ENCODE peak calls at places on chromosome 17, in seven cellular contexts. X is T-helper 2 cell, U is ureter, R is NCI-H2081, B is hepatic stellate cell, E is GM19239, K is Peyer's patch. M is an unnamed sample.

GRCh38 chr17:72419866-72420774 is 299.3 kb downstream of the SOX9 start:
- DNase-seq in K (peak), B (no peak), X (no peak), E (peak), R (no peak), U (no peak), M (peak)

GRCh38 chr17:27282054-27282501 is 11.8 kb upstream of the WSB1 start:
- DNase-seq in X (no peak), E (peak), U (no peak), K (no peak), B (no peak), R (no peak), M (no peak)

GRCh38 chr17:57269052-57269451 is 12.7 kb downstream of the MSI2 start:
- DNase-seq in X (no peak), E (no peak), B (no peak), U (no peak), K (no peak), R (no peak), M (no peak)

GRCh38 chr17:3695723-3696411 is at the start of gene P2RX5:
- DNase-seq in R (no peak), K (peak), X (peak), E (peak), U (no peak), B (no peak), M (peak)

GRCh38 chr17:39632153-39632941 is 4.6 kb upstream of the STARD3 start:
- DNase-seq in U (peak), R (no peak), X (no peak), K (peak), B (no peak), E (no peak), M (no peak)

GRCh38 chr17:330993-331701 is 21.5 kb downstream of the RPH3AL start:
- DNase-seq in X (no peak), E (no peak), B (no peak), K (no peak), R (no peak), U (no peak), M (no peak)

GRCh38 chr17:48113201-48113676 is 5.7 kb downstream of the SNX11 start:
- DNase-seq in X (peak), E (no peak), B (no peak), K (peak), U (no peak), R (no peak), M (peak)

GRCh38 chr17:65690626-65691310 is 129.3 kb upstream of the AXIN2 start:
- DNase-seq in R (no peak), E (no peak), K (no peak), X (peak), B (no peak), U (no peak), M (no peak)

GRCh38 chr17:7479389-7480192 is at the start of gene ZBTB4:
- DNase-seq in B (peak), R (peak), E (peak), X (peak), U (no peak), K (peak), M (no peak)

GRCh38 chr17:44381810-44382209 is 7.6 kb downstream of the ITGA2B start:
- DNase-seq in E (no peak), R (no peak), U (no peak), X (no peak), K (no peak), B (no peak), M (no peak)

GRCh38 chr17:58232707-58233156 is 5.7 kb upstream of the LPO start:
- DNase-seq in R (no peak), B (peak), E (peak), K (no peak), X (no peak), U (no peak), M (peak)

GRCh38 chr17:57470906-57471305 is 214.6 kb downstream of the MSI2 start:
- DNase-seq in U (no peak), B (no peak), E (no peak), R (no peak), K (no peak), X (no peak), M (no peak)

GRCh38 chr17:77374170-77374936 is 233.6 kb downstream of the SEC14L1 start:
- DNase-seq in B (peak), U (peak), E (peak), X (peak), R (no peak), K (peak), M (no peak)

GRCh38 chr17:7834554-7834890 is 505 bp downstream of the KDM6B start:
- DNase-seq in R (no peak), B (peak), K (peak), E (no peak), U (no peak), X (no peak), M (no peak)

GRCh38 chr17:17824119-17824779 is 12.5 kb downstream of the SREBF1 start:
- DNase-seq in E (no peak), B (no peak), K (no peak), R (peak), U (no peak), X (peak), M (no peak)

GRCh38 chr17:15469260-15469659 is 1.8 kb upstream of the CDRT4 start:
- DNase-seq in E (no peak), B (peak), U (no peak), X (no peak), K (no peak), R (no peak), M (no peak)

GRCh38 chr17:50066995-50067394 is 11.1 kb downstream of the ITGA3 start:
- DNase-seq in B (no peak), U (no peak), E (no peak), K (no peak), R (no peak), X (no peak), M (no peak)

GRCh38 chr17:4678448-4679026 is 25.4 kb downstream of the PELP1 start:
- DNase-seq in E (no peak), K (no peak), X (peak), R (no peak), B (peak), U (no peak), M (no peak)

GRCh38 chr17:4740584-4740983 is 856 bp upstream of the CXCL16 start:
- DNase-seq in X (no peak), K (no peak), R (no peak), E (no peak), B (no peak), U (no peak), M (no peak)

GRCh38 chr17:65202833-65203571 is 65.8 kb downstream of the RGS9 start:
- DNase-seq in R (no peak), E (no peak), K (no peak), X (no peak), B (no peak), U (no peak), M (no peak)

GRCh38 chr17:45019177-45019711 is 32.2 kb downstream of the DCAKD start:
- DNase-seq in B (peak), R (peak), E (no peak), K (peak), X (peak), U (no peak), M (no peak)

GRCh38 chr17:41680426-41681040 is 8.2 kb upstream of the EIF1 start:
- DNase-seq in K (no peak), X (no peak), R (peak), B (no peak), U (no peak), E (no peak), M (no peak)

GRCh38 chr17:80099291-80100034 is 1.9 kb upstream of the GAA start:
- DNase-seq in K (no peak), B (no peak), U (no peak), E (no peak), X (no peak), R (no peak), M (no peak)

GRCh38 chr17:78790552-78790951 is 8.5 kb upstream of the CYTH1 start:
- DNase-seq in E (no peak), U (no peak), B (no peak), K (no peak), R (no peak), X (no peak), M (no peak)

GRCh38 chr17:10316986-10317834 is 55.6 kb downstream of the MYH13 start:
- DNase-seq in R (no peak), X (peak), U (peak), E (peak), B (no peak), K (peak), M (no peak)

M was measured in GM12864.